ENCODE peak calls at places on chromosomes 6 and 20, in eight cellular contexts. M, J, N, U, S, T, O and Y are unnamed samples.
A peak's percentile ranks its signal among the peaks of the same experiment; 100 is the strongest.

GRCh38 chr6:135411339-135411738 is 86.2 kb downstream of the AHI1 start:
- DNase-seq in M (no peak), J (no peak), N (peak; percentile 17), U (peak; percentile 8), S (no peak), T (no peak), O (no peak), Y (no peak)

GRCh38 chr6:46098678-46099077 is 31.1 kb upstream of the ENPP4 start:
- DNase-seq in M (no peak), J (peak; percentile 11), N (no peak), U (no peak), S (no peak), T (no peak), O (no peak), Y (no peak)

GRCh38 chr6:161228096-161228495 is 45.8 kb downstream of the AGPAT4 start:
- DNase-seq in M (no peak), J (no peak), N (no peak), U (no peak), S (no peak), T (no peak), O (no peak), Y (no peak)

GRCh38 chr6:143136647-143137046 is 76.0 kb downstream of the AIG1 start:
- DNase-seq in M (no peak), J (no peak), N (no peak), U (no peak), S (peak; percentile 29), T (no peak), O (no peak), Y (no peak)

GRCh38 chr20:58714923-58715708 is 22.5 kb downstream of the NPEPL1 start:
- DNase-seq in M (no peak), J (peak; percentile 2), N (no peak), U (no peak), S (no peak), T (no peak), O (no peak), Y (no peak)

GRCh38 chr20:53494753-53495152 is 98.9 kb downstream of the ZNF217 start:
- DNase-seq in M (no peak), J (no peak), N (no peak), U (no peak), S (no peak), T (no peak), O (no peak), Y (no peak)

GRCh38 chr6:160041608-160042007 is 72.7 kb downstream of the IGF2R start:
- DNase-seq in M (peak; percentile 58), J (no peak), N (peak; percentile 73), U (peak; percentile 92), S (no peak), T (peak; percentile 13), O (peak; percentile 33), Y (no peak)

GRCh38 chr20:6162239-6162638 is 39.4 kb upstream of the FERMT1 start:
- DNase-seq in M (no peak), J (no peak), N (peak; percentile 43), U (peak; percentile 35), S (no peak), T (no peak), O (no peak), Y (no peak)

GRCh38 chr6:28634406-28634757 is 108.7 kb downstream of the GPX5 start:
- DNase-seq in M (no peak), J (no peak), N (no peak), U (no peak), S (no peak), T (no peak), O (no peak), Y (no peak)

GRCh38 chr6:28635547-28636158 is 110.0 kb downstream of the GPX5 start:
- DNase-seq in M (no peak), J (no peak), N (no peak), U (no peak), S (peak; percentile 60), T (no peak), O (no peak), Y (no peak)

GRCh38 chr6:28632326-28632851 is 106.7 kb downstream of the GPX5 start:
- DNase-seq in M (no peak), J (no peak), N (no peak), U (no peak), S (no peak), T (no peak), O (no peak), Y (no peak)

GRCh38 chr6:28634758-28635546 is 109.3 kb downstream of the GPX5 start:
- DNase-seq in M (no peak), J (peak; percentile 53), N (peak; percentile 28), U (peak; percentile 19), S (peak; percentile 79), T (no peak), O (no peak), Y (no peak)

GRCh38 chr6:28633445-28634215 is 107.9 kb downstream of the GPX5 start:
- DNase-seq in M (no peak), J (no peak), N (no peak), U (no peak), S (peak; percentile 88), T (no peak), O (no peak), Y (no peak)
- H3K4me3 ChIP-seq in M (no peak overlapping the region), J (no peak overlapping the region), N (no peak overlapping the region), U (no peak overlapping the region), S (peak overlapping the region; percentile 97), T (no peak overlapping the region), O (no peak overlapping the region), Y (no peak overlapping the region)

DNA sequence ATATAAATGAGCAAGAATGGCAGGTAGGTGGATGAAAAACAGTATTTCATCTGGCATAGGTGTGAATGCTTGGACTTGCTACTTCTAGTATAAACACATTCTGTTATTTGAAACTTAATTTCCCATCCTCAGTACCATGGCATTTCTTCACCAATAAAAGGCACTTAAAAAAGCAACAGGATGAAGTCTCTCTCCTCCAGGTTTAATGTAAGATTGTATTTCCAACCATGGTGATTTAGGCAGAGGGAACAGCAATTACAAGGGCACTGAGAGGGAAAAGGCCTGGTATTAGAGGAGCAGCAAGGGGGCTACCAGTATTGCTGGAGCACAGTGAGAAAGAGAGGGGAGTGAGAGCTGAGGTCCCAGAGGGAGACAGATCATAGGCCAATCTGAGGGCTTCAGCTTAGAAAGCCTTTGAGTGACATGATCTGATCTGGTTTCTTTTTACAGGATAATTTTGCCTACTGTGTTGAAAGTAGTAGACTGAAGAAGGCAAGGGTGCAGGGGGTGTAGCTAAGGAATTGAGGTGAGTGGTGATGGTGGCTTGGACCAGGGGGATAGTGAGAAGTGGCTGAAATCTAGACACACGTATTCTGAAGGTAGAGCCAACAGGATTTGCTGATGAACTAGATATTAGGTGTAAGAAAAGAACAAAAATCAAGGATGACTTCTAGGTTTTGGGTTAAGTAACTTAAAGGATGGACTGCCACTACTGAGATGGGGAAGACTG is 67.8 kb upstream of the SMIM29 start:
- DNase-seq in M (no peak), J (no peak), N (no peak), U (no peak), S (no peak), T (no peak), O (no peak), Y (no peak)
- TF ChIP-seq CTCF in M (no peak), J (no peak), N (no peak), U (no peak), S (no peak), T (no peak), O (no peak), Y (no peak)

GRCh38 chr6:112245511-112246203 is 8.7 kb downstream of the LAMA4 start:
- DNase-seq in M (no peak), J (no peak), N (peak; percentile 67), U (peak; percentile 66), S (no peak), T (peak; percentile 87), O (peak; percentile 88), Y (no peak)
- H3K4me3 ChIP-seq in M (no peak overlapping the region), J (no peak overlapping the region), N (no peak overlapping the region), U (no peak overlapping the region), S (no peak overlapping the region), T (no peak overlapping the region), O (no peak overlapping the region), Y (no peak overlapping the region)

GRCh38 chr6:153790881-153791473 is 248.1 kb upstream of the OPRM1 start:
- DNase-seq in M (peak; percentile 30), J (peak; percentile 13), N (peak; percentile 54), U (peak; percentile 65), S (peak; percentile 68), T (no peak), O (no peak), Y (no peak)
- TF ChIP-seq CTCF in M (peak; percentile 42), J (peak; percentile 25), N (peak; percentile 36), U (peak; percentile 47), S (peak; percentile 75), T (no peak), O (no peak), Y (peak; percentile 40)

DNA sequence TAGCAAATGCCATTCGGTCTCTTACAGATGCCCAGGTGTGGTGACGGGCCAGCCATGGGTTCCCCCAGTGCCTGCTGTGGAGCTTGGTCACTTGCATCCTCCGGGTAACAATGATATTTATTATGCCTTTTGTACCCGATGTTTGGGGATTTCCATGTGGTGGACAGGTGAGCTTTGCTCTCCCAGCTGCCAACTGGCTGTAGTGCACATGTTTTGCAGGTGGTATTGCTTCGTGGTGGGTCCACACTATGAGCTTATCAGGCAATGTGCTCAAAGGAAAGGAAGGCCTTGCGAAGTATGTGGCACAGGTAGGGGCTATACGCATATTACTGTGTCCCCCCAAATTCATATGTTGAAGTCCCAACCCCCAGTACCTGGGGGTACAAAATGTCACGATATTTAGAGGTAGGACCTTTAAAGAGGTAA is 4.2 kb upstream of the CTCFL start:
- DNase-seq in M (no peak), J (no peak), N (no peak), U (no peak), S (no peak), T (no peak), O (no peak), Y (no peak)
- H3K4me3 ChIP-seq in M (no peak overlapping the region), J (no peak overlapping the region), N (no peak overlapping the region), U (no peak overlapping the region), S (no peak overlapping the region), T (no peak overlapping the region), O (no peak overlapping the region), Y (no peak overlapping the region)

DNA sequence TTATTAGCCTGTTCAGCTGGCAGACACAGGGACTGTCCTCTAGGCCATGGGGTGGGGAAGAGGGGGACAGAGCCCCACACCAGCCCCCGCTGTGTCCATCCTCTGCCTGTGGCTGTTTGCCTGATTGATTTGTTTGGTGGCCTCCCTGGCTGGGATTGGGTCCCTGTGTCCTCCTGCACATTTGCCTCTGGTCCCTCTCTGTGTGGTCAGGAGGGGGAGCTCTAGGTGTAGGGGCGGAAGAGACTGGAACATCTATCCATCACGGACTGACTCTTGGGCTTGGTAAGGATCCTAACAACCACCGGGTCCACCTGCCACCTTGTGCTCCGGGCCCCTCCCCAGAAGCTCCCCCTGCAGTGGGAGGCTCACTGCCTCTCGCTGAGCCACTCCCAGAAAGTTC is 38.4 kb upstream of the CCDC167 start:
- DNase-seq in M (no peak), J (no peak), N (no peak), U (no peak), S (peak; percentile 70), T (no peak), O (no peak), Y (no peak)
- TF ChIP-seq CTCF in M (peak; percentile 64), J (no peak), N (peak; percentile 35), U (peak; percentile 48), S (peak; percentile 86), T (peak; percentile 37), O (peak; percentile 44), Y (peak; percentile 78)